ENCODE peak calls at places on chromosomes 11 and 22, in ten cellular contexts. G, Q, P, A, D, O, Y, B, X and T are unnamed samples.

GRCh38 chr11:69148377-69148762 is 7.4 kb upstream of the SMIM38 start:
- DNase-seq in G (peak; percentile 4), Q (no peak), P (no peak), A (no peak), D (no peak), O (no peak), Y (no peak), B (no peak), X (no peak), T (no peak)

GRCh38 chr11:73597340-73597955 is 464 bp downstream of the FAM168A start:
- DNase-seq in G (no peak), Q (peak; percentile 7), P (no peak), A (no peak), D (no peak), O (no peak), Y (peak; percentile 55), B (no peak), X (no peak), T (no peak)

GRCh38 chr22:38735126-38735464 is 20.7 kb downstream of the SUN2 start:
- DNase-seq in G (no peak), Q (no peak), P (peak; percentile 40), A (no peak), D (no peak), O (no peak), Y (no peak), B (peak; percentile 59), X (no peak), T (no peak)

GRCh38 chr11:31643831-31644230 is 134.3 kb downstream of the ELP4 start:
- DNase-seq in G (no peak), Q (no peak), P (no peak), A (no peak), D (no peak), O (no peak), Y (no peak), B (no peak), X (no peak), T (no peak)

GRCh38 chr22:50730941-50731661 is 6.9 kb upstream of the ACR start:
- DNase-seq in G (peak; percentile 37), Q (no peak), P (no peak), A (no peak), D (no peak), O (peak; percentile 62), Y (peak; percentile 61), B (peak; percentile 79), X (peak; percentile 43), T (peak; percentile 20)

GRCh38 chr22:18012528-18012927 is 11.8 kb downstream of the MICAL3 start:
- DNase-seq in G (no peak), Q (peak; percentile 20), P (no peak), A (no peak), D (no peak), O (no peak), Y (no peak), B (no peak), X (no peak), T (no peak)

GRCh38 chr11:128621491-128622136 is 34.3 kb upstream of the ETS1 start:
- DNase-seq in G (no peak), Q (no peak), P (no peak), A (no peak), D (peak; percentile 34), O (no peak), Y (no peak), B (peak; percentile 73), X (no peak), T (peak; percentile 19)

GRCh38 chr11:112162761-112163669 is 879 bp downstream of the IL18 start:
- DNase-seq in G (no peak), Q (no peak), P (no peak), A (no peak), D (no peak), O (no peak), Y (no peak), B (no peak), X (no peak), T (no peak)

DNA sequence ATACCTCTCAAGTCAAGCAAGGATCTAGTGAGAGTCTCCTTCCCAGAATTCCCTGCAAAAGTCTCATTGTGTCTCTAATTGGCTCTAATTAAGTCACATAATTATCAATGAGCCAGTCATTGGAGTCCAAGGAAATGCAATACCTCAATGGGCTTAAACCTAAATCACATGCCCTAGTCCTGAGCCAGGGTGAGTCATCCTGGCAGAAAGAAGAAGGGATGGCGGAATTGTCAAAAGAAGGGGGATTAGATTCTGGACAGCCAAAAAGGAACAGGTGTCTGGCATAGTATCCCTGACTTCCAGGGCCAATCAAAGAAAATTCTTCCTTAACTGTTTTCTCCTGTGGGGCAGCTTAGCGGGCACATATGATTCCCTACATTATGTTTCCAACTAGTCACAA is 25.1 kb upstream of the LDLRAD3 start:
- DNase-seq in G (no peak), Q (no peak), P (no peak), A (no peak), D (no peak), O (no peak), Y (no peak), B (no peak), X (no peak), T (no peak)
- H3K4me3 ChIP-seq in G (no peak overlapping the region), Q (no peak overlapping the region), P (no peak overlapping the region), A (no peak overlapping the region), D (no peak overlapping the region), O (no peak overlapping the region), Y (no peak overlapping the region), B (no peak overlapping the region), X (no peak overlapping the region), T (no peak overlapping the region)

DNA sequence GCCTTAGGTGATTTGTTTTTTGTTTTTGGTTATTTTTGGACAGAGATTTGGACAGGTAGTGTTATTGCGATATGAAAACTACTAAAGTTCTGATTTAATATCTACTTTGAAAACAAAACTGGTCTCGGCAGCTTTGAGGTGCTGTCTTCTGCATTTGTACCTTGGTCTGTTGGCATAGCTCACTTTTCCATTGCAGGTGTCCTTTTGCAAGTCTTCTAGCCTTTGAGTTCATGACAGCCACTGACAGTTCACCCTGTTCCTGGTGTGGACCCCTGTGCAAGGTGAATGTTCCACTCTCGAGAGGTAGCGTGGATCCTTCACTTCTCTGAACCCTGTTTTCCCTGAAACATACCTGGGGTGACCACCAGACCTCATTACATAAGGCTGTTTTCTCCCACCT is 44.9 kb upstream of the ST14 start:
- DNase-seq in G (no peak), Q (no peak), P (no peak), A (peak; percentile 51), D (no peak), O (no peak), Y (no peak), B (no peak), X (no peak), T (no peak)
- H3K36me3 ChIP-seq in G (peaks cover 40% of the 10 kb centered on the region), Q (peaks cover 2% of the 10 kb centered on the region), P (no peaks in the 10 kb centered on the region), A (peaks cover 79% of the 10 kb centered on the region), D (peaks cover 38% of the 10 kb centered on the region), O (peaks cover 46% of the 10 kb centered on the region), Y (peaks cover 17% of the 10 kb centered on the region), B (peaks cover 15% of the 10 kb centered on the region), X (no peaks in the 10 kb centered on the region), T (no peaks in the 10 kb centered on the region)

DNA sequence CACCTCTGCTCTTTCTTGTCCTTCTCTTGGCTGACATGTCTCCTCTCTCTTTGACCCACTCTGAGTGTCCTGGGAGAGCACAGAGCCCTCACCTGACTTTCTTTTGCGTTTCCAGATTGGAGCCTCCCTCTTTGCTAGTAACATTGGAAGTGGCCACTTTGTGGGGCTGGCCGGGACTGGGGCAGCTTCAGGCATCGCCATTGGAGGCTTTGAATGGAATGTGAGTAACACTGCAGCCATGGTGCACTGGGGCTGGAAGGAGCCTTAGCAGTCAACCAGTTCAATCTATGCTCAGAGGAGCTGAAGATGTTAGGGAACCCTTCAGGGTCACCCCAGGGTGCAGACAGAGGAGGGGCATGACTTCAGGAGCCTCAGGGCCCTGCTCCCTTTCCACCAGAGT is 23.8 kb downstream of the SLC5A1 start:
- DNase-seq in G (no peak), Q (no peak), P (no peak), A (no peak), D (no peak), O (no peak), Y (peak; percentile 24), B (no peak), X (no peak), T (no peak)
- TF ChIP-seq CTCF in G (no peak), Q (no peak), P (no peak), A (no peak), D (no peak), O (no peak), Y (no peak), B (no peak), X (no peak), T (no peak)

DNA sequence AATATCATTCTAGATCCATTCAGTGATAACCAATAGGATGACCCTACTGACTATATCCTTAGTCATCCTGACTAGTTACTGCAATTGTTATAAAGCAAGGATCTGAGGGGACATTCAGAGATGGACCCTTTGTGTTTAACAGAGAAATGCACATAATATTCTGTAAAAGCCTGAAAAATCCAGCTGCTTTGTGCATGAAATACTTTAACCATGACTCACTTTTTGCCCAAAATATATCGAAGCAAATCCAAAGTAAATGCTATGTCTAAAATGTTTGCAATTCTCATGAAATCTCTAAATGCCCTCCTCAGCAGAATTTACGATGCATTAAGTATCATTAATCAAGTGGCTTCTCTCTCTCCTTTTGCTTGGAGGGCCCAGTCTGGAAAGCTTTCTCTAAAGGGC is 178.8 kb upstream of the MTMR2 start:
- DNase-seq in G (no peak), Q (no peak), P (no peak), A (no peak), D (no peak), O (no peak), Y (no peak), B (no peak), X (no peak), T (no peak)
- H3K4me3 ChIP-seq in G (no peak overlapping the region), Q (no peak overlapping the region), P (no peak overlapping the region), A (no peak overlapping the region), D (no peak overlapping the region), O (no peak overlapping the region), Y (no peak overlapping the region), B (no peak overlapping the region), X (no peak overlapping the region), T (no peak overlapping the region)

GRCh38 chr22:30348395-30348794 is 8.3 kb downstream of the SF3A1 start:
- DNase-seq in G (no peak), Q (no peak), P (no peak), A (no peak), D (no peak), O (no peak), Y (no peak), B (no peak), X (no peak), T (no peak)
- H3K36me3 ChIP-seq in G (peaks cover 98% of the 10 kb centered on the region), Q (peaks cover 4% of the 10 kb centered on the region), P (peaks cover 22% of the 10 kb centered on the region), A (peaks cover 97% of the 10 kb centered on the region), D (peaks cover 98% of the 10 kb centered on the region), O (peaks cover 98% of the 10 kb centered on the region), Y (peaks cover 64% of the 10 kb centered on the region), B (peaks cover 62% of the 10 kb centered on the region), X (peaks cover 2% of the 10 kb centered on the region), T (peaks cover 47% of the 10 kb centered on the region)

DNA sequence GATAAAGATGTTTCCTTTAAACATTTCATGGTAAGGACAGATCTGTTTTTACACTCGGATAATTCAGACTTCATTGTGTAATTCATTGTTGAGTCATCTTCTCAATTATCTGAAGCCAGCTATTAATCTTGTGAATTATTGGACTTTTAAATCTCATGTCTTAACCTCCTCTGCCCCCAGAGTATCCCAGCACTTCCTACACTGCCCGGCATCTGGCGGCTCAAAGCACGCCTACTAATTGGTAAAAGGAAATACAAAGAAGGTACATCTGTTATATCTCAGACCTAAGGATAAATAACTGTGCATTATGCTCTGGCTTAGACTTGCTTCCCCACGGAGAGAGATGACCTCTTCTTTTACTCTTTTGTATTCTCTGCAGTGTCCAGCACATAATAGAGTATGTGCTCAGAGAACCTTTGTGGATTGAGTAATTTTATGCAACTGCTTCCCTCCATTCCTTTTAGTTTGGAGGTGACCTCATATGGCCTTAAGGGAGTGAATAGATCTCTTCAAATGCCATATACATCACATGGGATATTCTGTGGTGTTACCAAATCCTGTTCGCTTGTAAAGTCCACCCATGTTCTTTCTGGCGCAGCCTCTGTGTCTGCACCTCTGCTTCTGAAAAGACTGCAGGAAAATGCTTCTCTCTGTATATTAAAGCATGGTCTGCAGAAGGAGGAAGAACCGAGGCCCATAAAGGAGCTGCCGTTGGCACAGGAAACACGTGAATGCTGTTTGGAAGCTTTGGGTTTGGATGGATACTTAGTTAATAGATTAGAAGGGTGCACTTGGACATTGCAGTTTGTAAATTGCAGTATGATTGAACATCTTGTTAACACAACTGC is 125.7 kb upstream of the SORL1-AS1 start:
- DNase-seq in G (no peak), Q (no peak), P (no peak), A (no peak), D (no peak), O (no peak), Y (no peak), B (no peak), X (no peak), T (peak; percentile 22)
- TF ChIP-seq CTCF in G (no peak), Q (no peak), P (no peak), A (no peak), D (no peak), O (no peak), Y (no peak), B (no peak), X (no peak), T (no peak)